ENCODE peak calls at places on chromosome 5, in seven cellular contexts. One of them, this sample, is unnamed.

GRCh38 chr5:50799596-50799995 is 133.2 kb downstream of the PARP8 start:
- DNase-seq in spleen: no peak
- DNase-seq in HepG2: no peak
- DNase-seq in stomach: no peak
- DNase-seq in prostate gland: no peak
- DNase-seq in HCT116: no peak
- DNase-seq in suprapubic skin: no peak
- DNase-seq in this sample: no peak

GRCh38 chr5:8905021-8905420 is 640.9 kb downstream of the SEMA5A start:
- DNase-seq in spleen: no peak
- DNase-seq in HepG2: no peak
- DNase-seq in stomach: no peak
- DNase-seq in prostate gland: no peak
- DNase-seq in HCT116: no peak
- DNase-seq in suprapubic skin: no peak
- DNase-seq in this sample: no peak

GRCh38 chr5:172789687-172790495 is 18.9 kb upstream of the DUSP1 start:
- DNase-seq in spleen: no peak
- DNase-seq in HepG2: no peak
- DNase-seq in stomach: no peak
- DNase-seq in prostate gland: no peak
- DNase-seq in HCT116: no peak
- DNase-seq in suprapubic skin: peak
- DNase-seq in this sample: no peak

GRCh38 chr5:169988947-169989346 is 8.7 kb upstream of the INSYN2B start:
- DNase-seq in spleen: no peak
- DNase-seq in HepG2: no peak
- DNase-seq in stomach: no peak
- DNase-seq in prostate gland: no peak
- DNase-seq in HCT116: no peak
- DNase-seq in suprapubic skin: no peak
- DNase-seq in this sample: no peak

GRCh38 chr5:121982089-121982488 is 20.3 kb downstream of the SRFBP1 start:
- DNase-seq in spleen: no peak
- DNase-seq in HepG2: no peak
- DNase-seq in stomach: no peak
- DNase-seq in prostate gland: no peak
- DNase-seq in HCT116: no peak
- DNase-seq in suprapubic skin: no peak
- DNase-seq in this sample: no peak

GRCh38 chr5:54959673-54960418 is 25.5 kb downstream of the ESM1 start:
- DNase-seq in spleen: no peak
- DNase-seq in HepG2: peak
- DNase-seq in stomach: peak
- DNase-seq in prostate gland: no peak
- DNase-seq in HCT116: peak
- DNase-seq in suprapubic skin: no peak
- DNase-seq in this sample: no peak

GRCh38 chr5:17379188-17379951 is 118.7 kb upstream of the TAF11L2 start:
- DNase-seq in spleen: no peak
- DNase-seq in HepG2: no peak
- DNase-seq in stomach: no peak
- DNase-seq in prostate gland: no peak
- DNase-seq in HCT116: no peak
- DNase-seq in suprapubic skin: no peak
- DNase-seq in this sample: no peak

GRCh38 chr5:3606121-3606831 is 10.6 kb downstream of the IRX1 start:
- DNase-seq in spleen: peak
- DNase-seq in HepG2: no peak
- DNase-seq in stomach: no peak
- DNase-seq in prostate gland: no peak
- DNase-seq in HCT116: no peak
- DNase-seq in suprapubic skin: peak
- DNase-seq in this sample: no peak

GRCh38 chr5:179623906-179624741 is 653 bp upstream of the HNRNPH1 start:
- DNase-seq in spleen: peak
- DNase-seq in HepG2: peak
- DNase-seq in stomach: no peak
- DNase-seq in prostate gland: no peak
- DNase-seq in HCT116: no peak
- DNase-seq in suprapubic skin: peak
- DNase-seq in this sample: no peak

GRCh38 chr5:43019615-43020293 is 20.4 kb downstream of the ANXA2R start:
- DNase-seq in spleen: peak
- DNase-seq in HepG2: peak
- DNase-seq in stomach: peak
- DNase-seq in prostate gland: peak
- DNase-seq in HCT116: peak
- DNase-seq in suprapubic skin: no peak
- DNase-seq in this sample: peak

GRCh38 chr5:157352756-157353340 is 86.9 kb downstream of the CYFIP2 start:
- DNase-seq in spleen: no peak
- DNase-seq in HepG2: no peak
- DNase-seq in stomach: no peak
- DNase-seq in prostate gland: no peak
- DNase-seq in HCT116: no peak
- DNase-seq in suprapubic skin: no peak
- DNase-seq in this sample: no peak

GRCh38 chr5:1720396-1721110 is 79.1 kb downstream of the MRPL36 start:
- DNase-seq in spleen: no peak
- DNase-seq in HepG2: no peak
- DNase-seq in stomach: no peak
- DNase-seq in prostate gland: no peak
- DNase-seq in HCT116: no peak
- DNase-seq in suprapubic skin: peak
- DNase-seq in this sample: no peak

GRCh38 chr5:151683936-151684586 is 2.7 kb downstream of the SPARC start:
- DNase-seq in spleen: no peak
- DNase-seq in HepG2: no peak
- DNase-seq in stomach: no peak
- DNase-seq in prostate gland: no peak
- DNase-seq in HCT116: no peak
- DNase-seq in suprapubic skin: no peak
- DNase-seq in this sample: no peak

GRCh38 chr5:56075361-56075760 is 80.6 kb upstream of the IL6ST start:
- DNase-seq in spleen: no peak
- DNase-seq in HepG2: no peak
- DNase-seq in stomach: no peak
- DNase-seq in prostate gland: no peak
- DNase-seq in HCT116: no peak
- DNase-seq in suprapubic skin: peak
- DNase-seq in this sample: no peak

GRCh38 chr5:758698-759053 is 25.9 kb downstream of the ZDHHC11B start:
- DNase-seq in spleen: no peak
- DNase-seq in HepG2: no peak
- DNase-seq in stomach: no peak
- DNase-seq in prostate gland: no peak
- DNase-seq in HCT116: no peak
- DNase-seq in suprapubic skin: peak
- DNase-seq in this sample: no peak

GRCh38 chr5:142981886-142982820 is 212.0 kb downstream of the ARHGAP26 start:
- DNase-seq in spleen: no peak
- DNase-seq in HepG2: peak
- DNase-seq in stomach: peak
- DNase-seq in prostate gland: peak
- DNase-seq in HCT116: no peak
- DNase-seq in suprapubic skin: no peak
- DNase-seq in this sample: no peak

GRCh38 chr5:154793599-154794524 is 38.7 kb downstream of the LARP1 start:
- DNase-seq in spleen: peak
- DNase-seq in HepG2: no peak
- DNase-seq in stomach: no peak
- DNase-seq in prostate gland: no peak
- DNase-seq in HCT116: no peak
- DNase-seq in suprapubic skin: no peak
- DNase-seq in this sample: no peak

GRCh38 chr5:179765400-179765799 is 28.4 kb upstream of the LTC4S start:
- DNase-seq in spleen: peak
- DNase-seq in HepG2: no peak
- DNase-seq in stomach: no peak
- DNase-seq in prostate gland: no peak
- DNase-seq in HCT116: no peak
- DNase-seq in suprapubic skin: no peak
- DNase-seq in this sample: peak

GRCh38 chr5:117494208-117494607 is 919.6 kb upstream of the SEMA6A start:
- DNase-seq in spleen: no peak
- DNase-seq in HepG2: no peak
- DNase-seq in stomach: no peak
- DNase-seq in prostate gland: no peak
- DNase-seq in HCT116: no peak
- DNase-seq in suprapubic skin: no peak
- DNase-seq in this sample: no peak

GRCh38 chr5:32794086-32794485 is 83.0 kb downstream of the NPR3 start:
- DNase-seq in spleen: no peak
- DNase-seq in HepG2: peak
- DNase-seq in stomach: no peak
- DNase-seq in prostate gland: no peak
- DNase-seq in HCT116: no peak
- DNase-seq in suprapubic skin: no peak
- DNase-seq in this sample: no peak

GRCh38 chr5:149298857-149299404 is 27.3 kb downstream of the AFAP1L1 start:
- DNase-seq in spleen: no peak
- DNase-seq in HepG2: no peak
- DNase-seq in stomach: no peak
- DNase-seq in prostate gland: no peak
- DNase-seq in HCT116: no peak
- DNase-seq in suprapubic skin: no peak
- DNase-seq in this sample: no peak
- H3K27ac ChIP-seq in spleen: no peak
- H3K27ac ChIP-seq in HepG2: peak
- H3K27ac ChIP-seq in stomach: peak
- H3K27ac ChIP-seq in prostate gland: no peak
- H3K27ac ChIP-seq in HCT116: no peak
- H3K27ac ChIP-seq in suprapubic skin: no peak
- H3K27ac ChIP-seq in this sample: no peak

GRCh38 chr5:138468133-138468965 is 3.1 kb downstream of the EGR1 start:
- DNase-seq in spleen: no peak
- DNase-seq in HepG2: no peak
- DNase-seq in stomach: no peak
- DNase-seq in prostate gland: no peak
- DNase-seq in HCT116: peak
- DNase-seq in suprapubic skin: no peak
- DNase-seq in this sample: no peak

GRCh38 chr5:138466900-138467710 is 1.8 kb downstream of the EGR1 start:
- DNase-seq in spleen: peak
- DNase-seq in HepG2: no peak
- DNase-seq in stomach: peak
- DNase-seq in prostate gland: no peak
- DNase-seq in HCT116: no peak
- DNase-seq in suprapubic skin: no peak
- DNase-seq in this sample: no peak

GRCh38 chr5:138466058-138466899 is 1.0 kb downstream of the EGR1 start:
- DNase-seq in spleen: peak
- DNase-seq in HepG2: peak
- DNase-seq in stomach: peak
- DNase-seq in prostate gland: peak
- DNase-seq in HCT116: no peak
- DNase-seq in suprapubic skin: no peak
- DNase-seq in this sample: no peak

GRCh38 chr5:138468966-138469539 is 3.8 kb downstream of the EGR1 start:
- DNase-seq in spleen: no peak
- DNase-seq in HepG2: no peak
- DNase-seq in stomach: peak
- DNase-seq in prostate gland: no peak
- DNase-seq in HCT116: peak
- DNase-seq in suprapubic skin: no peak
- DNase-seq in this sample: no peak

DNA sequence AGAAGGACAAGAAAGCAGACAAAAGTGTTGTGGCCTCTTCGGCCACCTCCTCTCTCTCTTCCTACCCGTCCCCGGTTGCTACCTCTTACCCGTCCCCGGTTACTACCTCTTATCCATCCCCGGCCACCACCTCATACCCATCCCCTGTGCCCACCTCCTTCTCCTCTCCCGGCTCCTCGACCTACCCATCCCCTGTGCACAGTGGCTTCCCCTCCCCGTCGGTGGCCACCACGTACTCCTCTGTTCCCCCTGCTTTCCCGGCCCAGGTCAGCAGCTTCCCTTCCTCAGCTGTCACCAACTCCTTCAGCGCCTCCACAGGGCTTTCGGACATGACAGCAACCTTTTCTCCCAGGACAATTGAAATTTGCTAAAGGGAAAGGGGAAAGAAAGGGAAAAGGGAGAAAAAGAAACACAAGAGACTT is 2.4 kb downstream of the EGR1 start:
- DNase-seq in spleen: peak
- DNase-seq in HepG2: no peak
- DNase-seq in stomach: peak
- DNase-seq in prostate gland: no peak
- DNase-seq in HCT116: no peak
- DNase-seq in suprapubic skin: no peak
- DNase-seq in this sample: no peak
- TF ChIP-seq POLR2AphosphoS5 in spleen: no peak
- TF ChIP-seq POLR2AphosphoS5 in HepG2: no peak
- TF ChIP-seq POLR2AphosphoS5 in stomach: no peak
- TF ChIP-seq POLR2AphosphoS5 in prostate gland: no peak
- TF ChIP-seq POLR2AphosphoS5 in HCT116: peak
- TF ChIP-seq POLR2AphosphoS5 in suprapubic skin: no peak
- TF ChIP-seq POLR2AphosphoS5 in this sample: no peak

GRCh38 chr5:52786937-52787599 is 648 bp upstream of the ITGA1 start:
- DNase-seq in spleen: no peak
- DNase-seq in HepG2: peak
- DNase-seq in stomach: peak
- DNase-seq in prostate gland: peak
- DNase-seq in HCT116: peak
- DNase-seq in suprapubic skin: no peak
- DNase-seq in this sample: no peak

GRCh38 chr5:52787600-52788504 is at the start of the genes ITGA1 and PELO:
- DNase-seq in spleen: peak
- DNase-seq in HepG2: peak
- DNase-seq in stomach: peak
- DNase-seq in prostate gland: peak
- DNase-seq in HCT116: peak
- DNase-seq in suprapubic skin: peak
- DNase-seq in this sample: no peak

GRCh38 chr5:52788505-52788821 is 747 bp downstream of the ITGA1 start:
- DNase-seq in spleen: no peak
- DNase-seq in HepG2: no peak
- DNase-seq in stomach: no peak
- DNase-seq in prostate gland: no peak
- DNase-seq in HCT116: no peak
- DNase-seq in suprapubic skin: no peak
- DNase-seq in this sample: no peak

GRCh38 chr5:52784741-52785140 is 3.0 kb upstream of the ITGA1 start:
- DNase-seq in spleen: no peak
- DNase-seq in HepG2: no peak
- DNase-seq in stomach: no peak
- DNase-seq in prostate gland: no peak
- DNase-seq in HCT116: no peak
- DNase-seq in suprapubic skin: no peak
- DNase-seq in this sample: no peak

GRCh38 chr5:52786391-52786790 is 1.3 kb upstream of the ITGA1 start:
- DNase-seq in spleen: no peak
- DNase-seq in HepG2: no peak
- DNase-seq in stomach: no peak
- DNase-seq in prostate gland: no peak
- DNase-seq in HCT116: no peak
- DNase-seq in suprapubic skin: no peak
- DNase-seq in this sample: no peak
- H3K27ac ChIP-seq in spleen: peak
- H3K27ac ChIP-seq in HepG2: no peak
- H3K27ac ChIP-seq in stomach: peak
- H3K27ac ChIP-seq in prostate gland: peak
- H3K27ac ChIP-seq in HCT116: no peak
- H3K27ac ChIP-seq in suprapubic skin: no peak
- H3K27ac ChIP-seq in this sample: no peak

GRCh38 chr5:137470111-137470920 is 28.8 kb downstream of the SPOCK1 start:
- DNase-seq in spleen: no peak
- DNase-seq in HepG2: no peak
- DNase-seq in stomach: no peak
- DNase-seq in prostate gland: no peak
- DNase-seq in HCT116: no peak
- DNase-seq in suprapubic skin: no peak
- DNase-seq in this sample: peak
- TF ChIP-seq POLR2AphosphoS5 in spleen: no peak
- TF ChIP-seq POLR2AphosphoS5 in HepG2: no peak
- TF ChIP-seq POLR2AphosphoS5 in stomach: no peak
- TF ChIP-seq POLR2AphosphoS5 in prostate gland: no peak
- TF ChIP-seq POLR2AphosphoS5 in HCT116: no peak
- TF ChIP-seq POLR2AphosphoS5 in suprapubic skin: no peak
- TF ChIP-seq POLR2AphosphoS5 in this sample: no peak

This sample was measured in Panc1.